ENCODE peak calls at places on chromosome X, in ten cellular contexts. One of them, this sample, is unnamed.

GRCh38 chrX:71107762-71108360 is 1.3 kb upstream of the CXorf65 start:
- DNase-seq in MM.1S: no peak
- DNase-seq in astrocyte of the cerebellum: no peak
- DNase-seq in keratinocyte: no peak
- DNase-seq in epithelial cell of esophagus: no peak
- DNase-seq in pancreas: no peak
- DNase-seq in uterus: no peak
- DNase-seq in IMR-90: no peak
- DNase-seq in fibroblast of lung: no peak
- DNase-seq in hepatocyte: no peak
- DNase-seq in this sample: no peak

GRCh38 chrX:135481696-135482179 is 38.7 kb upstream of the INTS6L start:
- DNase-seq in uterus: no peak
- DNase-seq in pancreas: no peak
- DNase-seq in astrocyte of the cerebellum: no peak
- DNase-seq in epithelial cell of esophagus: no peak
- DNase-seq in hepatocyte: no peak
- DNase-seq in MM.1S: no peak
- DNase-seq in fibroblast of lung: no peak
- DNase-seq in keratinocyte: no peak
- DNase-seq in IMR-90: no peak
- DNase-seq in this sample: no peak

GRCh38 chrX:103722505-103722904 is 11.8 kb downstream of the TMEM31 start:
- DNase-seq in hepatocyte: no peak
- DNase-seq in epithelial cell of esophagus: peak
- DNase-seq in astrocyte of the cerebellum: no peak
- DNase-seq in uterus: peak
- DNase-seq in keratinocyte: no peak
- DNase-seq in pancreas: no peak
- DNase-seq in fibroblast of lung: peak
- DNase-seq in IMR-90: peak
- DNase-seq in MM.1S: no peak
- DNase-seq in this sample: no peak

GRCh38 chrX:123964155-123964554 is 2.6 kb downstream of the STAG2 start:
- DNase-seq in astrocyte of the cerebellum: no peak
- DNase-seq in hepatocyte: no peak
- DNase-seq in uterus: no peak
- DNase-seq in fibroblast of lung: peak
- DNase-seq in pancreas: no peak
- DNase-seq in keratinocyte: no peak
- DNase-seq in IMR-90: peak
- DNase-seq in MM.1S: no peak
- DNase-seq in epithelial cell of esophagus: peak
- DNase-seq in this sample: peak

GRCh38 chrX:106611682-106612402 is at the start of gene RADX:
- DNase-seq in uterus: peak
- DNase-seq in IMR-90: peak
- DNase-seq in pancreas: peak
- DNase-seq in astrocyte of the cerebellum: peak
- DNase-seq in MM.1S: peak
- DNase-seq in fibroblast of lung: peak
- DNase-seq in keratinocyte: peak
- DNase-seq in hepatocyte: peak
- DNase-seq in epithelial cell of esophagus: peak
- DNase-seq in this sample: peak

GRCh38 chrX:50707955-50708694 is 105.9 kb downstream of the SHROOM4 start:
- DNase-seq in fibroblast of lung: peak
- DNase-seq in MM.1S: no peak
- DNase-seq in astrocyte of the cerebellum: no peak
- DNase-seq in epithelial cell of esophagus: no peak
- DNase-seq in keratinocyte: no peak
- DNase-seq in hepatocyte: no peak
- DNase-seq in uterus: no peak
- DNase-seq in IMR-90: no peak
- DNase-seq in pancreas: no peak
- DNase-seq in this sample: no peak

GRCh38 chrX:19924285-19924684 is 36.9 kb upstream of the SH3KBP1 start:
- DNase-seq in pancreas: no peak
- DNase-seq in keratinocyte: no peak
- DNase-seq in MM.1S: peak
- DNase-seq in IMR-90: no peak
- DNase-seq in astrocyte of the cerebellum: no peak
- DNase-seq in uterus: no peak
- DNase-seq in epithelial cell of esophagus: no peak
- DNase-seq in hepatocyte: no peak
- DNase-seq in fibroblast of lung: peak
- DNase-seq in this sample: no peak

GRCh38 chrX:55742649-55743048 is 25.1 kb downstream of the RRAGB start:
- DNase-seq in MM.1S: no peak
- DNase-seq in uterus: no peak
- DNase-seq in keratinocyte: no peak
- DNase-seq in epithelial cell of esophagus: peak
- DNase-seq in hepatocyte: no peak
- DNase-seq in fibroblast of lung: no peak
- DNase-seq in pancreas: no peak
- DNase-seq in astrocyte of the cerebellum: no peak
- DNase-seq in IMR-90: no peak
- DNase-seq in this sample: no peak

GRCh38 chrX:151984891-151985290 is 10.4 kb upstream of the GABRE start:
- DNase-seq in hepatocyte: no peak
- DNase-seq in fibroblast of lung: no peak
- DNase-seq in keratinocyte: no peak
- DNase-seq in IMR-90: no peak
- DNase-seq in astrocyte of the cerebellum: no peak
- DNase-seq in uterus: no peak
- DNase-seq in MM.1S: no peak
- DNase-seq in epithelial cell of esophagus: peak
- DNase-seq in pancreas: no peak
- DNase-seq in this sample: no peak

GRCh38 chrX:12065251-12065650 is 73.0 kb upstream of the FRMPD4 start:
- DNase-seq in pancreas: no peak
- DNase-seq in IMR-90: peak
- DNase-seq in MM.1S: no peak
- DNase-seq in keratinocyte: no peak
- DNase-seq in astrocyte of the cerebellum: peak
- DNase-seq in fibroblast of lung: peak
- DNase-seq in epithelial cell of esophagus: peak
- DNase-seq in uterus: no peak
- DNase-seq in hepatocyte: peak
- DNase-seq in this sample: no peak

GRCh38 chrX:104137496-104137895 is 19.3 kb downstream of the SLC25A53 start:
- DNase-seq in pancreas: no peak
- DNase-seq in IMR-90: no peak
- DNase-seq in hepatocyte: no peak
- DNase-seq in uterus: no peak
- DNase-seq in astrocyte of the cerebellum: no peak
- DNase-seq in keratinocyte: no peak
- DNase-seq in fibroblast of lung: peak
- DNase-seq in epithelial cell of esophagus: no peak
- DNase-seq in MM.1S: peak
- DNase-seq in this sample: no peak

DNA sequence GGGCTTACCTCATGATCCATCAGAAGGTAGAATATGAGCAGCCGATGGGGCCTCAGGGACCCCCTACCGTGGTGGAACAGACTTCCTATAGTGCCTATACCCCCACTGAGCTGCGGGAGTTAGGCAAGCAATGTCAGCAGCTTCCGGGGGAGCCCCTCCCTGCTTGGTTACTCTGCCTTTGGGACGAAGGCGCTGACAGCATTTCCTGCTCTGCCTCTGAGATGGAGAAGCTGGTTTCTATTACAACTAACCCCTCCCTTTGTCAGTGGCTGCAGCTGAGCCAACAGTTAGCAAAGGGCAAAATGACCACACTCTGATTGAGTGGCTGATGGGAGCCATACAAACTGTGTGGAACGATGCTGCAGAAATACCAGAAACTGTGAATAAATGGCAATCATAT is 430.7 kb downstream of the IDS start:
- DNase-seq in pancreas: no peak
- DNase-seq in fibroblast of lung: peak
- DNase-seq in epithelial cell of esophagus: peak
- DNase-seq in keratinocyte: no peak
- DNase-seq in MM.1S: peak
- DNase-seq in astrocyte of the cerebellum: no peak
- DNase-seq in hepatocyte: peak
- DNase-seq in uterus: no peak
- DNase-seq in IMR-90: no peak
- DNase-seq in this sample: no peak
- H3K4me3 ChIP-seq in pancreas: no peak
- H3K4me3 ChIP-seq in fibroblast of lung: no peak
- H3K4me3 ChIP-seq in epithelial cell of esophagus: no peak
- H3K4me3 ChIP-seq in keratinocyte: no peak
- H3K4me3 ChIP-seq in MM.1S: no peak
- H3K4me3 ChIP-seq in astrocyte of the cerebellum: no peak
- H3K4me3 ChIP-seq in hepatocyte: no peak
- H3K4me3 ChIP-seq in uterus: no peak
- H3K4me3 ChIP-seq in IMR-90: no peak
- H3K4me3 ChIP-seq in this sample: no peak

DNA sequence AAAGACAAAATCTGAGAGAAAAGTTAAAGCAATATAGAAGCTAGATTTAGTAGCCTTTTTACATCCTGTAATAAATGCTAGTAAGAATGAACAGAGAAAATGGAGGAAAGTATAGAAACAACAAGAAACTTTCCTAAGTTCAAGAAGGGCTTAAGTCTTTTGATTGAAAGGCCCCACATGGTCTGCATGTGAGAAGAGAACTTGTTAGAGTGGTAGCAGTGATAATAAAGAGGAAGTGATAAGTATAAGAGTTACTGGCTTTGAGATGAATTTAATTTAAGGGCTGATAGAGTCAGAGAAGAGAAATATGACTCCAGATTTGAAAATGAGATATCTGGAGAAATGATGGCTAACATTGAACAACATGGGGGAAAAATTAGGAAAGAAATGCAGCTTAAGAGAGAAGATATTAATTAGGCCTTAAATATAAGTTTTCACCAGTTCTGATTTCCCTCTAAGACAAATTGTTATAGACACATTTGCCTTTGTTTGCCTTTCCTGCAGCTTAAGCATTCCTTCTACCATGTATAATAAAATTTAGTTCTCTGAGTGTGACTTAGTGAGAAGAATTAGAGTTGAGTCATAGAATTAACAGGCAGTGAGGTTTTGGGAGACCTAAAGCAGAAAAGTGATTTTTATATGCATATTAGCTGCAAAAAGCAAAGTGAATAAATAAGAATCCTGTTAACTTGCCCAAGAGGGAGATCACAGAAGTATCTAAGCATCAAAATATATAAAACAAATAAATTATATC is 18.4 kb downstream of the ZFX start:
- DNase-seq in uterus: no peak
- DNase-seq in IMR-90: peak
- DNase-seq in epithelial cell of esophagus: no peak
- DNase-seq in astrocyte of the cerebellum: no peak
- DNase-seq in pancreas: no peak
- DNase-seq in MM.1S: no peak
- DNase-seq in hepatocyte: no peak
- DNase-seq in keratinocyte: no peak
- DNase-seq in fibroblast of lung: peak
- DNase-seq in this sample: no peak
- H3K4me3 ChIP-seq in uterus: no peak
- H3K4me3 ChIP-seq in IMR-90: no peak
- H3K4me3 ChIP-seq in epithelial cell of esophagus: no peak
- H3K4me3 ChIP-seq in astrocyte of the cerebellum: no peak
- H3K4me3 ChIP-seq in pancreas: no peak
- H3K4me3 ChIP-seq in MM.1S: no peak
- H3K4me3 ChIP-seq in hepatocyte: no peak
- H3K4me3 ChIP-seq in keratinocyte: no peak
- H3K4me3 ChIP-seq in fibroblast of lung: no peak
- H3K4me3 ChIP-seq in this sample: no peak

GRCh38 chrX:153925387-153925738 is 701 bp downstream of the ARHGAP4 start:
- DNase-seq in IMR-90: no peak
- DNase-seq in astrocyte of the cerebellum: no peak
- DNase-seq in epithelial cell of esophagus: no peak
- DNase-seq in hepatocyte: no peak
- DNase-seq in keratinocyte: no peak
- DNase-seq in fibroblast of lung: no peak
- DNase-seq in uterus: no peak
- DNase-seq in MM.1S: peak
- DNase-seq in pancreas: no peak
- DNase-seq in this sample: no peak
- H3K4me3 ChIP-seq in IMR-90: no peak
- H3K4me3 ChIP-seq in astrocyte of the cerebellum: no peak
- H3K4me3 ChIP-seq in epithelial cell of esophagus: no peak
- H3K4me3 ChIP-seq in hepatocyte: no peak
- H3K4me3 ChIP-seq in keratinocyte: no peak
- H3K4me3 ChIP-seq in fibroblast of lung: no peak
- H3K4me3 ChIP-seq in uterus: no peak
- H3K4me3 ChIP-seq in MM.1S: peak
- H3K4me3 ChIP-seq in pancreas: peak
- H3K4me3 ChIP-seq in this sample: no peak

GRCh38 chrX:73126240-73126639 is 46.9 kb upstream of the PABPC1L2A start:
- DNase-seq in fibroblast of lung: no peak
- DNase-seq in uterus: no peak
- DNase-seq in IMR-90: no peak
- DNase-seq in hepatocyte: peak
- DNase-seq in MM.1S: no peak
- DNase-seq in astrocyte of the cerebellum: no peak
- DNase-seq in keratinocyte: no peak
- DNase-seq in epithelial cell of esophagus: no peak
- DNase-seq in pancreas: no peak
- DNase-seq in this sample: no peak

GRCh38 chrX:73131276-73131675 is 52.0 kb upstream of the PABPC1L2A start:
- DNase-seq in IMR-90: no peak
- DNase-seq in fibroblast of lung: no peak
- DNase-seq in epithelial cell of esophagus: no peak
- DNase-seq in pancreas: no peak
- DNase-seq in MM.1S: no peak
- DNase-seq in uterus: no peak
- DNase-seq in keratinocyte: no peak
- DNase-seq in astrocyte of the cerebellum: no peak
- DNase-seq in hepatocyte: no peak
- DNase-seq in this sample: no peak

GRCh38 chrX:73131877-73132276 is 52.6 kb upstream of the PABPC1L2A start:
- DNase-seq in IMR-90: no peak
- DNase-seq in uterus: no peak
- DNase-seq in epithelial cell of esophagus: no peak
- DNase-seq in keratinocyte: no peak
- DNase-seq in astrocyte of the cerebellum: no peak
- DNase-seq in pancreas: no peak
- DNase-seq in MM.1S: no peak
- DNase-seq in hepatocyte: no peak
- DNase-seq in fibroblast of lung: no peak
- DNase-seq in this sample: no peak

DNA sequence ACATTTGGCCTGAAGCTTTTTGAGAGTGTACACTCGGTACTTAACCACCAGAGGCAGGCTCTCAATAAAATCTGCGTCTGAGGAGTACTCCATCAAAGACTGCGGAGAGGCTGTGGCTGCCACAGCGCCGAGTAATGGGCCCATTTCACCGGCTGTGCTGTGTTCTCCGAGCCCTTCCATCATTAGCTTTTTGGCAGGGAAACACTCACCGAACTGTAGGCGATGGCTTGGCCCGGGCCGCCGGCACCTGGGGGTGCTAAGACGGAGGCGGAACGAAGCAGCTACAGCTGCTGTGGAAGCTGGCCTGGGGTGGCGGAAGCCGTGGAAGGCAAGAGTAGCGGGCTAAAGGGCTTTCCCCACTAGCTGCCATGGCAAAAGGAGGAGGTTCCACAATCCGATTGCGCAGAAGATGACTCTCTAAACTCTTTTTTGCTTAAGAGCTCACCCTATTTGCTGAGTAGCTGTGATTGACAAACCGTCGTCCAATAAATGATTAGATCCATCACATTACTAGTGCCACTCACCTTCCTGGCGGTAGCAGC is 48.5 kb upstream of the PABPC1L2A start:
- DNase-seq in epithelial cell of esophagus: peak
- DNase-seq in uterus: peak
- DNase-seq in astrocyte of the cerebellum: no peak
- DNase-seq in hepatocyte: peak
- DNase-seq in MM.1S: no peak
- DNase-seq in fibroblast of lung: no peak
- DNase-seq in IMR-90: no peak
- DNase-seq in keratinocyte: no peak
- DNase-seq in pancreas: peak
- DNase-seq in this sample: no peak
- H3K4me3 ChIP-seq in epithelial cell of esophagus: no peak
- H3K4me3 ChIP-seq in uterus: no peak
- H3K4me3 ChIP-seq in astrocyte of the cerebellum: peak
- H3K4me3 ChIP-seq in hepatocyte: no peak
- H3K4me3 ChIP-seq in MM.1S: no peak
- H3K4me3 ChIP-seq in fibroblast of lung: no peak
- H3K4me3 ChIP-seq in IMR-90: no peak
- H3K4me3 ChIP-seq in keratinocyte: no peak
- H3K4me3 ChIP-seq in pancreas: peak
- H3K4me3 ChIP-seq in this sample: no peak